ENCODE peak calls at places on chromosomes 12 and 14, in six cellular contexts. U is iPS-NIHi11, C is substantia nigra, R is activated T-helper 1 cell treated with Interleukin-2 at 50 U/mL for 16 hours, K is COLO829, Q is HFF-Myc. L is an unnamed sample.

GRCh38 chr12:15590180-15590826 is 198.9 kb downstream of the EPS8 start:
- DNase-seq in U (peak), C (peak), R (no peak), K (peak), Q (peak), L (peak)

GRCh38 chr12:108029081-108029790 is 99.9 kb upstream of the WSCD2 start:
- DNase-seq in U (no peak), C (no peak), R (no peak), K (no peak), Q (no peak), L (no peak)

GRCh38 chr12:109621271-109621671 is 47.7 kb downstream of the MVK start:
- DNase-seq in U (no peak), C (no peak), R (no peak), K (peak), Q (peak), L (no peak)

GRCh38 chr12:100554608-100555077 is 18.8 kb upstream of the GAS2L3 start:
- DNase-seq in U (peak), C (no peak), R (no peak), K (peak), Q (peak), L (peak)

GRCh38 chr14:68687746-68688145 is 105.1 kb downstream of the ZFP36L1 start:
- DNase-seq in U (no peak), C (no peak), R (no peak), K (no peak), Q (no peak), L (no peak)

GRCh38 chr14:83300454-83301064 is 1766.9 kb upstream of the SEL1L start:
- DNase-seq in U (peak), C (no peak), R (no peak), K (peak), Q (peak), L (peak)

GRCh38 chr14:67680121-67680602 is 5.7 kb upstream of the VTI1B start:
- DNase-seq in U (no peak), C (no peak), R (no peak), K (peak), Q (no peak), L (no peak)

GRCh38 chr12:101172316-101172715 is 37.7 kb downstream of the SLC5A8 start:
- DNase-seq in U (peak), C (no peak), R (no peak), K (peak), Q (no peak), L (no peak)

GRCh38 chr14:62003701-62004100 is 241.5 kb downstream of the SNAPC1 start:
- DNase-seq in U (no peak), C (no peak), R (no peak), K (no peak), Q (no peak), L (no peak)

GRCh38 chr12:96414637-96415036 is 14.4 kb upstream of the CDK17 start:
- DNase-seq in U (no peak), C (no peak), R (no peak), K (no peak), Q (no peak), L (no peak)

GRCh38 chr12:110927545-110927944 is 7.2 kb upstream of the MYL2 start:
- DNase-seq in U (no peak), C (no peak), R (no peak), K (no peak), Q (no peak), L (no peak)

GRCh38 chr14:74302160-74302628 is 540 bp downstream of the ABCD4 start:
- DNase-seq in U (peak), C (no peak), R (no peak), K (peak), Q (no peak), L (peak)

GRCh38 chr12:106245767-106246166 is 2.1 kb downstream of the CKAP4 start:
- DNase-seq in U (no peak), C (no peak), R (no peak), K (no peak), Q (no peak), L (no peak)

GRCh38 chr12:26434299-26434915 is 239.0 kb downstream of the SSPN start:
- DNase-seq in U (peak), C (no peak), R (no peak), K (peak), Q (peak), L (peak)

GRCh38 chr12:37548266-37548805 is 768.2 kb upstream of the ALG10B start:
- DNase-seq in U (no peak), C (no peak), R (no peak), K (no peak), Q (no peak), L (no peak)

GRCh38 chr12:67391034-67391433 is 121.9 kb downstream of the CAND1 start:
- DNase-seq in U (no peak), C (no peak), R (no peak), K (no peak), Q (no peak), L (no peak)

GRCh38 chr14:105605501-105606304 is 79.3 kb downstream of the TMEM121 start:
- DNase-seq in U (no peak), C (no peak), R (no peak), K (no peak), Q (no peak), L (no peak)

GRCh38 chr12:78671295-78671694 is 193.3 kb upstream of the SYT1 start:
- DNase-seq in U (no peak), C (no peak), R (no peak), K (no peak), Q (no peak), L (no peak)

GRCh38 chr12:88805286-88805685 is 225.0 kb upstream of the KITLG start:
- DNase-seq in U (no peak), C (no peak), R (no peak), K (no peak), Q (no peak), L (no peak)

GRCh38 chr12:51953011-51953568 is 1.6 kb downstream of the ACVR1B start:
- DNase-seq in U (no peak), C (no peak), R (no peak), K (no peak), Q (no peak), L (no peak)

GRCh38 chr12:125065753-125066570 is 727 bp downstream of the AACS start:
- DNase-seq in U (no peak), C (no peak), R (no peak), K (no peak), Q (no peak), L (no peak)

GRCh38 chr12:32118806-32119205 is 12.2 kb downstream of the BICD1 start:
- DNase-seq in U (no peak), C (no peak), R (no peak), K (no peak), Q (no peak), L (no peak)

GRCh38 chr12:1528791-1529190 is 65.6 kb downstream of the FBXL14 start:
- DNase-seq in U (no peak), C (no peak), R (no peak), K (no peak), Q (no peak), L (no peak)

GRCh38 chr12:31973818-31974217 is 14.6 kb downstream of the RESF1 start:
- DNase-seq in U (no peak), C (no peak), R (no peak), K (no peak), Q (no peak), L (no peak)

GRCh38 chr12:62194616-62195015 is 65.6 kb upstream of the USP15 start:
- DNase-seq in U (no peak), C (no peak), R (no peak), K (no peak), Q (no peak), L (no peak)

GRCh38 chr14:35480119-35480769 is 53.7 kb upstream of the INSM2 start:
- DNase-seq in U (no peak), C (no peak), R (no peak), K (no peak), Q (no peak), L (no peak)

GRCh38 chr12:88223519-88223918 is 81.4 kb downstream of the TMTC3 start:
- DNase-seq in U (no peak), C (no peak), R (no peak), K (no peak), Q (no peak), L (no peak)

GRCh38 chr14:69571449-69571878 is 3.2 kb downstream of the CCDC177 start:
- DNase-seq in U (no peak), C (no peak), R (no peak), K (no peak), Q (no peak), L (no peak)

L was measured in frontal cortex.